ENCODE peak calls at places on chromosomes 2 and 18, in five cellular contexts. One of them, this sample, is unnamed.

GRCh38 chr2:170715062-170715931 is at the start of gene SP5:
- DNase-seq in NCI-H2081 treated with DMSO at 0.1 percent for 48 hours: no peak
- DNase-seq in non-pigmented ciliary epithelial cell: peak
- DNase-seq in activated gamma-delta T cell treated with Interleukin-2 at 50 U/mL for 16 hours: no peak
- DNase-seq in upper lobe of right lung: peak
- DNase-seq in this sample: no peak

GRCh38 chr2:43217228-43218220 is 8.9 kb downstream of the ZFP36L2 start:
- DNase-seq in NCI-H2081 treated with DMSO at 0.1 percent for 48 hours: no peak
- DNase-seq in non-pigmented ciliary epithelial cell: no peak
- DNase-seq in activated gamma-delta T cell treated with Interleukin-2 at 50 U/mL for 16 hours: no peak
- DNase-seq in upper lobe of right lung: no peak
- DNase-seq in this sample: no peak

GRCh38 chr18:73235921-73236320 is 368.1 kb upstream of the NETO1 start:
- DNase-seq in NCI-H2081 treated with DMSO at 0.1 percent for 48 hours: no peak
- DNase-seq in non-pigmented ciliary epithelial cell: no peak
- DNase-seq in activated gamma-delta T cell treated with Interleukin-2 at 50 U/mL for 16 hours: no peak
- DNase-seq in upper lobe of right lung: no peak
- DNase-seq in this sample: no peak

GRCh38 chr2:7940723-7941122 is 741.1 kb upstream of the ID2 start:
- DNase-seq in NCI-H2081 treated with DMSO at 0.1 percent for 48 hours: no peak
- DNase-seq in non-pigmented ciliary epithelial cell: no peak
- DNase-seq in activated gamma-delta T cell treated with Interleukin-2 at 50 U/mL for 16 hours: no peak
- DNase-seq in upper lobe of right lung: no peak
- DNase-seq in this sample: no peak

GRCh38 chr18:48813833-48814489 is 136.8 kb downstream of the SMAD7 start:
- DNase-seq in NCI-H2081 treated with DMSO at 0.1 percent for 48 hours: no peak
- DNase-seq in non-pigmented ciliary epithelial cell: no peak
- DNase-seq in activated gamma-delta T cell treated with Interleukin-2 at 50 U/mL for 16 hours: peak
- DNase-seq in upper lobe of right lung: peak
- DNase-seq in this sample: peak

GRCh38 chr18:45876131-45876530 is 50.7 kb downstream of the SIGLEC15 start:
- DNase-seq in NCI-H2081 treated with DMSO at 0.1 percent for 48 hours: no peak
- DNase-seq in non-pigmented ciliary epithelial cell: no peak
- DNase-seq in activated gamma-delta T cell treated with Interleukin-2 at 50 U/mL for 16 hours: no peak
- DNase-seq in upper lobe of right lung: no peak
- DNase-seq in this sample: no peak

GRCh38 chr2:220219371-220219770 is 591.9 kb downstream of the SLC4A3 start:
- DNase-seq in NCI-H2081 treated with DMSO at 0.1 percent for 48 hours: no peak
- DNase-seq in non-pigmented ciliary epithelial cell: no peak
- DNase-seq in activated gamma-delta T cell treated with Interleukin-2 at 50 U/mL for 16 hours: no peak
- DNase-seq in upper lobe of right lung: no peak
- DNase-seq in this sample: no peak

GRCh38 chr2:8371653-8372052 is 310.2 kb upstream of the ID2 start:
- DNase-seq in NCI-H2081 treated with DMSO at 0.1 percent for 48 hours: no peak
- DNase-seq in non-pigmented ciliary epithelial cell: no peak
- DNase-seq in activated gamma-delta T cell treated with Interleukin-2 at 50 U/mL for 16 hours: no peak
- DNase-seq in upper lobe of right lung: no peak
- DNase-seq in this sample: no peak

GRCh38 chr18:26803643-26804042 is 61.9 kb downstream of the AQP4 start:
- DNase-seq in NCI-H2081 treated with DMSO at 0.1 percent for 48 hours: no peak
- DNase-seq in non-pigmented ciliary epithelial cell: no peak
- DNase-seq in activated gamma-delta T cell treated with Interleukin-2 at 50 U/mL for 16 hours: no peak
- DNase-seq in upper lobe of right lung: no peak
- DNase-seq in this sample: no peak